ENCODE peak calls at places on chromosomes 11 and 22, in eight cellular contexts. G is heart left ventricle, U is K562, D is cardiac muscle cell, H is body of pancreas, P is pancreas, Z is lower lobe of right lung, Y is keratinocyte. L is an unnamed sample. For H3K9me3, the result is how much of the 10 kb centered on the place peaks cover.

GRCh38 chr22:35697142-35697541 is 20.5 kb upstream of the APOL5 start:
- DNase-seq in G (no peak), U (no peak), D (no peak), H (no peak), P (no peak), Z (no peak), Y (no peak), L (no peak)

GRCh38 chr11:34492806-34493414 is 20.7 kb downstream of the ELF5 start:
- DNase-seq in G (no peak), U (peak), D (peak), H (peak), P (peak), Z (peak), Y (no peak), L (no peak)

GRCh38 chr11:94077568-94078293 is 50.9 kb upstream of the PANX1 start:
- DNase-seq in G (no peak), U (peak), D (peak), H (no peak), P (no peak), Z (peak), Y (no peak), L (no peak)

GRCh38 chr22:30301995-30302809 is 12.9 kb upstream of the CASTOR1 start:
- DNase-seq in G (peak), U (no peak), D (peak), H (no peak), P (no peak), Z (peak), Y (no peak), L (no peak)

GRCh38 chr22:26106412-26106811 is 62.9 kb upstream of the SEZ6L start:
- DNase-seq in G (no peak), U (no peak), D (no peak), H (no peak), P (no peak), Z (no peak), Y (no peak), L (no peak)

GRCh38 chr11:123977731-123978347 is at the start of gene OR10S1:
- DNase-seq in G (no peak), U (no peak), D (peak), H (no peak), P (no peak), Z (no peak), Y (peak), L (no peak)

GRCh38 chr11:45252134-45252856 is 33.8 kb downstream of the SYT13 start:
- DNase-seq in G (peak), U (peak), D (peak), H (peak), P (peak), Z (peak), Y (no peak), L (no peak)

GRCh38 chr11:96827164-96827563 is 437.4 kb downstream of the JRKL start:
- DNase-seq in G (no peak), U (no peak), D (peak), H (no peak), P (no peak), Z (no peak), Y (no peak), L (no peak)

GRCh38 chr22:47615051-47615450 is 852.6 kb downstream of the TBC1D22A start:
- DNase-seq in G (no peak), U (no peak), D (no peak), H (no peak), P (no peak), Z (no peak), Y (no peak), L (no peak)

GRCh38 chr11:117876341-117877119 is at the start of gene FXYD6:
- DNase-seq in G (peak), U (peak), D (peak), H (peak), P (peak), Z (no peak), Y (no peak), L (no peak)

DNA sequence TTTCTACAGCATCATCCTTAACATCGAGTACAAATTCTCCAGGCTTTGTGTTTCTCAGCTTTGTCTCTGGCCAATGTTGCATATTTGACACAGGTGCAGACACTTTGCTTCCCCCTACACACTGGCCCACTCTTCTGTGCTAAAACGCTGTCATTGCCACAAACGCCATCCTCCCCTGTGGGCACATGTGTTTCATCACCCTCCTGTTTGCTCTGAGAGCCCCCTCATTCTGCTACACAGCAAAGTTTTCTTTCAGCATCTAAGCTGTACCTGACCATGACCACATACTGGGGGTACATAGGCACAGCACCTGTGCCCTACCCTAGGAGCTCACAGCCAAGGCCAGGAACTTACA is 8.0 kb upstream of the IGLL5 start:
- DNase-seq in G (no peak), U (no peak), D (no peak), H (no peak), P (no peak), Z (no peak), Y (no peak), L (no peak)
- TF ChIP-seq CTCF in G (no peak), U (no peak), D (no peak), H (no peak), P (no peak), Z (no peak), Y (no peak), L (no peak)

GRCh38 chr22:22786301-22787115 is 101.1 kb upstream of the IGLL5 start:
- DNase-seq in G (no peak), U (no peak), D (no peak), H (no peak), P (no peak), Z (no peak), Y (no peak), L (no peak)
- H3K4me3 ChIP-seq in G (no peak), U (no peak), D (no peak), H (no peak), P (no peak), Z (no peak), Y (no peak), L (no peak)

GRCh38 chr11:50070389-50070788 is 37.7 kb downstream of the OR4C45 start:
- DNase-seq in G (no peak), U (no peak), D (no peak), H (no peak), P (no peak), Z (no peak), Y (no peak), L (no peak)
- H3K9me3 ChIP-seq in G (under half), U (under half), D (under half), H (under half), P (under half), Z (under half), Y (under half), L (under half)

GRCh38 chr22:44704159-44705021 is 2.4 kb downstream of the PRR5 start:
- DNase-seq in G (no peak), U (no peak), D (no peak), H (no peak), P (no peak), Z (no peak), Y (no peak), L (no peak)

GRCh38 chr22:44703269-44703870 is 1.4 kb downstream of the PRR5 start:
- DNase-seq in G (no peak), U (no peak), D (no peak), H (no peak), P (no peak), Z (no peak), Y (no peak), L (no peak)

GRCh38 chr22:44701187-44701586 is 817 bp upstream of the PRR5 start:
- DNase-seq in G (no peak), U (no peak), D (no peak), H (no peak), P (no peak), Z (no peak), Y (no peak), L (no peak)

GRCh38 chr22:44701824-44702478 is at the start of gene PRR5:
- DNase-seq in G (peak), U (peak), D (peak), H (peak), P (peak), Z (peak), Y (peak), L (peak)

GRCh38 chr22:44702479-44703219 is 645 bp downstream of the PRR5 start:
- DNase-seq in G (no peak), U (no peak), D (peak), H (peak), P (peak), Z (no peak), Y (no peak), L (peak)
- TF ChIP-seq CTCF in G (no peak), U (no peak), D (peak), H (no peak), P (no peak), Z (peak), Y (no peak), L (no peak)

DNA sequence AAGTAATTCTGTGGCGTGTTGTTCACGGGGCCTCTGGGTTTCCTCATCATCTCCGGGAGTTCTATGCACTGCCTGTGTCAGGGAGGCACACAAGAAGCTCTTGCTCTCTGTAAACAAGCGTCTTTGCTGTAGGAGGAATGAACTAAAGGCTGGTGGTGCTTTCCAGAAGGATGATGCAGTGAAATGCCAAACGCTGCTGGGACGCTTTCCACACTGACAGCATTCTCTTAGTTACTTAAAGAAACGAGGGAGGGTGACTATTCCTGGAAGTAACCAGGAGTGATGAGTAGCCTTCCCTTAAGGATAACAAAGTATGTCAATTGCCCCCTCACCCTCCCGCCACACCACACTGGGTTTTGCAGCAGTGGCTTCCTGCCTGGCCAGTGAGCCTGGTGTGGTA is 38.5 kb upstream of the NUP50 start:
- DNase-seq in G (no peak), U (no peak), D (peak), H (no peak), P (no peak), Z (no peak), Y (no peak), L (no peak)
- H3K4me3 ChIP-seq in G (no peak), U (no peak), D (no peak), H (no peak), P (no peak), Z (no peak), Y (no peak), L (no peak)

GRCh38 chr11:11814614-11815452 is 26.9 kb upstream of the USP47 start:
- DNase-seq in G (no peak), U (peak), D (no peak), H (no peak), P (no peak), Z (no peak), Y (no peak), L (no peak)

GRCh38 chr11:11808992-11809583 is 32.7 kb upstream of the USP47 start:
- DNase-seq in G (no peak), U (no peak), D (no peak), H (no peak), P (no peak), Z (no peak), Y (no peak), L (no peak)

GRCh38 chr11:11807811-11808210 is 34.0 kb upstream of the USP47 start:
- DNase-seq in G (no peak), U (no peak), D (no peak), H (no peak), P (no peak), Z (no peak), Y (no peak), L (no peak)

GRCh38 chr11:11813288-11813962 is 28.3 kb upstream of the USP47 start:
- DNase-seq in G (no peak), U (no peak), D (peak), H (peak), P (no peak), Z (no peak), Y (no peak), L (no peak)

GRCh38 chr11:11810764-11811726 is 30.7 kb upstream of the USP47 start:
- DNase-seq in G (peak), U (peak), D (no peak), H (no peak), P (no peak), Z (no peak), Y (no peak), L (no peak)
- H3K9me3 ChIP-seq in G (under half), U (under half), D (under half), H (under half), P (under half), Z (under half), Y (under half), L (under half)

DNA sequence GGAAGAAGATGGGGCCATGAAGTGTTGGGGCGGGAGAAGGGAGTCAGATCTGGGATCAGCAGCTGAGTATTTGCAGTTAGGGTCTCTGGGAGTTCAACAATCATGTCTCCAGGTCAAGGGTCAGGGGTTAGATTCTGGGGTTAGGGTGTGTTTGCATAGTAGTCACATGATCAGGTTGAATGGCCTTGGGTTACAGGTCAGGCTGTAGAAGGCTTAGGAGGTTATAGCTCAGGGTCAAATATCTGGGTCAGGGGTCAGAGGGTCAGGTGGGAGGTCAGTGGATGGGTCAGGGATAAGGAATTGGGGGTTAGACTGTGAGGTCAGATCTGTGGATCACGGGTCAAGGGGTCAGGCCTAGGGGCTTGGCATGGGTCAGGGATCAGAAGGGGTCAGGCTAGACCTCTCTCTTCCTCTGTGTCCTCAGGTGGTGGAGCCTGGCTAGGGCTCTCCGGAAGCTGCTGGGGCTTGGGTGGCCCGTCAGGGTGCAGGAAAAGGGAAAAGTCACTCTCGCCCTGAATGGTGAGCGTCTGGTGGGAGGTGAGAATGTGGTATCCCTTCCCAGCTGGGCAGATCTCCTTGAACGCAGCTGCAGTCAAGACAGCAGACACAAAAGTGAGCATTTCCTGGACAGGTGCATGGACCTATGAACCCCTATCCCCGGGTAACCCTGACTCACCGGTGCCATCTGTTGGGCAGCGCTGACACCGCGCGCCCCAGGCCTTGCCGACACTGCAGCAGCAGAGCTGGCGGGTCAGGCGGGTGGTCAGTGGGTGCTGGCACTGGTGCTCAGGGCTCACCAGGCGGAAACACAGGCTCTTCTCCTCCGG is 6.4 kb downstream of the LTBP3 start:
- DNase-seq in G (no peak), U (no peak), D (no peak), H (peak), P (peak), Z (peak), Y (no peak), L (peak)
- TF ChIP-seq CTCF in G (peak), U (peak), D (peak), H (peak), P (peak), Z (peak), Y (peak), L (peak)

GRCh38 chr22:22704156-22704946 is 59.9 kb downstream of the GGTLC2 start:
- DNase-seq in G (no peak), U (no peak), D (no peak), H (no peak), P (peak), Z (no peak), Y (no peak), L (no peak)

GRCh38 chr22:22703715-22704114 is 59.3 kb downstream of the GGTLC2 start:
- DNase-seq in G (no peak), U (no peak), D (peak), H (no peak), P (peak), Z (no peak), Y (no peak), L (no peak)

GRCh38 chr22:22702159-22702873 is 57.9 kb downstream of the GGTLC2 start:
- DNase-seq in G (no peak), U (no peak), D (no peak), H (no peak), P (peak), Z (no peak), Y (no peak), L (no peak)

GRCh38 chr22:22700631-22701030 is 56.2 kb downstream of the GGTLC2 start:
- DNase-seq in G (no peak), U (no peak), D (no peak), H (no peak), P (no peak), Z (no peak), Y (no peak), L (no peak)

GRCh38 chr22:22702874-22703570 is 58.6 kb downstream of the GGTLC2 start:
- DNase-seq in G (no peak), U (no peak), D (no peak), H (no peak), P (no peak), Z (no peak), Y (no peak), L (no peak)
- H3K4me3 ChIP-seq in G (no peak), U (no peak), D (no peak), H (no peak), P (no peak), Z (no peak), Y (no peak), L (no peak)

GRCh38 chr22:50626856-50627451 is 998 bp downstream of the ARSA start:
- DNase-seq in G (no peak), U (no peak), D (no peak), H (no peak), P (no peak), Z (no peak), Y (no peak), L (no peak)
- H3K9me3 ChIP-seq in G (under half), U (under half), D (under half), H (under half), P (under half), Z (under half), Y (under half), L (under half)

GRCh38 chr22:22955276-22955798 is 67.7 kb downstream of the IGLL5 start:
- DNase-seq in G (no peak), U (peak), D (no peak), H (no peak), P (no peak), Z (no peak), Y (no peak), L (no peak)
- TF ChIP-seq CTCF in G (no peak), U (no peak), D (no peak), H (no peak), P (no peak), Z (no peak), Y (no peak), L (no peak)